ENCODE peak calls at places on chromosome 18, in five cellular contexts. S is MM.1S, N is OCI-LY7, H is neural progenitor cell, Q is HCT116. Y is an unnamed sample.

GRCh38 chr18:12851709-12852108 is 32.3 kb downstream of the PTPN2 start:
- DNase-seq in Q (no peak), N (no peak), S (no peak), H (no peak), Y (no peak)

GRCh38 chr18:49041677-49042570 is 91.2 kb upstream of the SMAD7 start:
- DNase-seq in H (peak), Q (peak), S (peak), N (peak), Y (no peak)

GRCh38 chr18:21335927-21336488 is 94.0 kb downstream of the GREB1L start:
- DNase-seq in S (no peak), N (no peak), H (no peak), Q (no peak), Y (no peak)

GRCh38 chr18:76471593-76471992 is 23.4 kb downstream of the ZNF516 start:
- DNase-seq in Q (no peak), S (no peak), N (no peak), H (no peak), Y (no peak)

GRCh38 chr18:53753616-53754015 is 470.9 kb downstream of the MBD2 start:
- DNase-seq in H (peak), Q (no peak), S (no peak), N (no peak), Y (peak)

GRCh38 chr18:58615150-58616132 is 13.4 kb downstream of the ALPK2 start:
- DNase-seq in S (no peak), Q (no peak), N (no peak), H (no peak), Y (no peak)

GRCh38 chr18:13558132-13558531 is 168.2 kb downstream of the FAM210A start:
- DNase-seq in N (peak), Q (peak), H (peak), S (peak), Y (peak)

GRCh38 chr18:76467371-76468190 is 27.5 kb downstream of the ZNF516 start:
- DNase-seq in Q (no peak), N (no peak), S (no peak), H (peak), Y (peak)

GRCh38 chr18:49139726-49140125 is 189.0 kb upstream of the SMAD7 start:
- DNase-seq in N (no peak), Q (no peak), H (peak), S (no peak), Y (peak)

GRCh38 chr18:50334546-50335152 is 40.2 kb upstream of the SKA1 start:
- DNase-seq in H (no peak), Q (no peak), N (peak), S (peak), Y (no peak)
- TF ChIP-seq EZH2phosphoT487 in H (no peak), Q (no peak), N (no peak), S (no peak), Y (no peak)

GRCh38 chr18:36535202-36535935 is 237.9 kb downstream of the FHOD3 start:
- DNase-seq in Q (no peak), N (no peak), H (no peak), S (no peak), Y (no peak)

GRCh38 chr18:36533446-36534153 is 236.1 kb downstream of the FHOD3 start:
- DNase-seq in H (no peak), Q (no peak), N (no peak), S (no peak), Y (no peak)

GRCh38 chr18:36537289-36537688 is 239.8 kb downstream of the FHOD3 start:
- DNase-seq in H (no peak), S (no peak), Q (no peak), N (no peak), Y (no peak)

GRCh38 chr18:36534154-36534688 is 236.7 kb downstream of the FHOD3 start:
- DNase-seq in N (no peak), S (peak), H (no peak), Q (no peak), Y (no peak)

GRCh38 chr18:36536426-36536825 is 238.9 kb downstream of the FHOD3 start:
- DNase-seq in S (no peak), Q (no peak), H (peak), N (no peak), Y (no peak)
- TF ChIP-seq EZH2phosphoT487 in S (no peak), Q (no peak), H (no peak), N (no peak), Y (no peak)

DNA sequence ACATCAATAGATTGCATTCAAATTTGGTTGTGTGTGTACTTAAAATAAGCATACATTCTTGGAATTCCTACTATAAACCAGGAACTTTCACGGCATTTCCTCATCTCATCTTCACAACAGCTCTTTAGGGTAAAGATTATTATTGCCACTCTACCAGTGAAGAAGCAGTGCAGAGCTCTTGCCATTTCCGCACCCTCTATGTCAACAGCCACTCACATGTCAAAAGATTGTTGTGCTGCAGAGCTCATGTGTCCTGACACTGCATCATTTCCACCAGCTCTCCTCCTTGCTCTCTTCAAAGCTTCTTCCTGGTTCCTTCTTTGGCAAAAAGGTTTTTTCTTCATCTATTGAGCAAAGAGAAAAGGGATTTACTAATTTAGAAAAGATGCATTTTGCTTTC is 26.5 kb upstream of the L3MBTL4 start:
- DNase-seq in Q (no peak), N (no peak), S (no peak), H (no peak), Y (no peak)
- TF ChIP-seq EZH2phosphoT487 in Q (no peak), N (no peak), S (no peak), H (no peak), Y (no peak)

GRCh38 chr18:56283346-56283745 is 355.0 kb downstream of the TXNL1 start:
- DNase-seq in N (no peak), S (no peak), Q (no peak), H (no peak), Y (no peak)

GRCh38 chr18:56289381-56289780 is 349.0 kb downstream of the TXNL1 start:
- DNase-seq in N (no peak), H (no peak), Q (no peak), S (no peak), Y (no peak)

GRCh38 chr18:56284319-56284718 is 354.1 kb downstream of the TXNL1 start:
- DNase-seq in N (no peak), Q (no peak), S (no peak), H (no peak), Y (no peak)

GRCh38 chr18:56285387-56286055 is 352.9 kb downstream of the TXNL1 start:
- DNase-seq in N (no peak), H (no peak), Q (no peak), S (no peak), Y (no peak)

GRCh38 chr18:56286775-56287174 is 351.6 kb downstream of the TXNL1 start:
- DNase-seq in N (no peak), S (no peak), H (no peak), Q (no peak), Y (no peak)
- TF ChIP-seq EZH2phosphoT487 in N (no peak), S (no peak), H (no peak), Q (no peak), Y (no peak)

Y was measured in SK-N-SH.